ENCODE peak calls at places on chromosomes 4 and X, in nine cellular contexts. H is NCI-H2171 treated with DMSO at 0.1 percent for 48 hours; K is EL; X is D341Med; D is T-helper 2 cell; G is NCI-H2081; W is SK-MEL-5; Z is stimulated activated CD4-positive, alpha-beta T cell treated with anti-CD3 and anti-CD28 coated beads, Interleukin-12 subunit alpha, Interleukin-12 subunit beta, amount 100 ng/mL, for 48 hours; M is GM13977. V is an unnamed sample.

GRCh38 chr4:73853246-73853704 is at the start of gene PF4V1:
- DNase-seq in K (no peak), M (no peak), X (no peak), H (no peak), Z (no peak), W (no peak), D (no peak), G (no peak), V (peak)

GRCh38 chr4:105569851-105570207 is 17.4 kb downstream of the ARHGEF38 start:
- DNase-seq in X (no peak), G (no peak), M (no peak), K (no peak), Z (no peak), W (no peak), H (no peak), D (no peak), V (no peak)

GRCh38 chr4:113232194-113232593 is 182.7 kb downstream of the ANK2 start:
- DNase-seq in X (no peak), K (peak), Z (no peak), M (no peak), G (no peak), W (no peak), D (no peak), H (no peak), V (no peak)

GRCh38 chrX:8453619-8454018 is 11.0 kb upstream of the VCX3B start:
- DNase-seq in X (no peak), M (no peak), Z (no peak), H (no peak), D (no peak), W (no peak), K (no peak), G (peak), V (no peak)

GRCh38 chrX:96182366-96182765 is 502.3 kb upstream of the DIAPH2 start:
- DNase-seq in X (peak), M (no peak), H (no peak), W (peak), G (peak), K (peak), Z (no peak), D (no peak), V (peak)

GRCh38 chrX:154446430-154446829 is 2.5 kb downstream of the FAM50A start:
- DNase-seq in X (no peak), M (no peak), W (no peak), G (no peak), K (no peak), H (no peak), D (no peak), Z (no peak), V (no peak)

GRCh38 chr4:77314697-77315096 is 157.7 kb downstream of the CCNG2 start:
- DNase-seq in D (no peak), Z (no peak), W (no peak), M (no peak), K (no peak), H (no peak), X (no peak), G (no peak), V (no peak)

GRCh38 chr4:190014771-190015537 is 12.1 kb downstream of the FRG2 start:
- DNase-seq in Z (no peak), W (no peak), D (peak), M (peak), G (no peak), K (peak), X (peak), H (no peak), V (no peak)

GRCh38 chr4:121551271-121551670 is 145.5 kb downstream of the ANXA5 start:
- DNase-seq in H (no peak), K (peak), M (no peak), W (no peak), D (no peak), G (no peak), X (no peak), Z (no peak), V (no peak)